ENCODE peak calls at places on chromosomes 4 and X, in six cellular contexts. B is A549, K is suprapubic skin, O is stomach, W is ovary, E is GM12878. S is an unnamed sample.

GRCh38 chr4:13892739-13893105 is 265.2 kb upstream of the BOD1L1 start:
- DNase-seq in B (peak), K (no peak), O (no peak), W (no peak), E (no peak), S (no peak)

GRCh38 chrX:38638952-38639529 is 77.7 kb downstream of the TSPAN7 start:
- DNase-seq in B (no peak), K (no peak), O (no peak), W (no peak), E (no peak), S (no peak)

GRCh38 chrX:122565952-122566351 is 618.1 kb upstream of the GRIA3 start:
- DNase-seq in B (peak), K (no peak), O (no peak), W (no peak), E (no peak), S (no peak)

GRCh38 chr4:71559957-71560541 is 221.2 kb downstream of the SLC4A4 start:
- DNase-seq in B (peak), K (no peak), O (no peak), W (no peak), E (no peak), S (no peak)

GRCh38 chr4:8763966-8764901 is 107.4 kb downstream of the HMX1 start:
- DNase-seq in B (no peak), K (peak), O (no peak), W (peak), E (no peak), S (no peak)

GRCh38 chrX:21978346-21978745 is 37.8 kb downstream of the SMS start:
- DNase-seq in B (no peak), K (no peak), O (no peak), W (no peak), E (no peak), S (no peak)

GRCh38 chrX:3548743-3549441 is 164.6 kb downstream of the PRKX start:
- DNase-seq in B (peak), K (no peak), O (no peak), W (no peak), E (no peak), S (no peak)

GRCh38 chr4:7804759-7805385 is 134.8 kb downstream of the AFAP1 start:
- DNase-seq in B (no peak), K (peak), O (no peak), W (no peak), E (no peak), S (no peak)

GRCh38 chr4:68299492-68300457 is 50.1 kb downstream of the YTHDC1 start:
- DNase-seq in B (no peak), K (no peak), O (no peak), W (no peak), E (no peak), S (no peak)

GRCh38 chr4:187687701-187688100 is 307.9 kb upstream of the ZFP42 start:
- DNase-seq in B (no peak), K (no peak), O (no peak), W (no peak), E (no peak), S (no peak)

GRCh38 chr4:115234405-115235093 is 121.1 kb upstream of the NDST4 start:
- DNase-seq in B (peak), K (no peak), O (no peak), W (no peak), E (peak), S (no peak)

GRCh38 chr4:78397292-78397630 is 154.3 kb upstream of the ANXA3 start:
- DNase-seq in B (no peak), K (no peak), O (no peak), W (no peak), E (no peak), S (no peak)

GRCh38 chrX:40671126-40671525 is 23.8 kb upstream of the CXorf38 start:
- DNase-seq in B (no peak), K (no peak), O (no peak), W (no peak), E (no peak), S (no peak)

DNA sequence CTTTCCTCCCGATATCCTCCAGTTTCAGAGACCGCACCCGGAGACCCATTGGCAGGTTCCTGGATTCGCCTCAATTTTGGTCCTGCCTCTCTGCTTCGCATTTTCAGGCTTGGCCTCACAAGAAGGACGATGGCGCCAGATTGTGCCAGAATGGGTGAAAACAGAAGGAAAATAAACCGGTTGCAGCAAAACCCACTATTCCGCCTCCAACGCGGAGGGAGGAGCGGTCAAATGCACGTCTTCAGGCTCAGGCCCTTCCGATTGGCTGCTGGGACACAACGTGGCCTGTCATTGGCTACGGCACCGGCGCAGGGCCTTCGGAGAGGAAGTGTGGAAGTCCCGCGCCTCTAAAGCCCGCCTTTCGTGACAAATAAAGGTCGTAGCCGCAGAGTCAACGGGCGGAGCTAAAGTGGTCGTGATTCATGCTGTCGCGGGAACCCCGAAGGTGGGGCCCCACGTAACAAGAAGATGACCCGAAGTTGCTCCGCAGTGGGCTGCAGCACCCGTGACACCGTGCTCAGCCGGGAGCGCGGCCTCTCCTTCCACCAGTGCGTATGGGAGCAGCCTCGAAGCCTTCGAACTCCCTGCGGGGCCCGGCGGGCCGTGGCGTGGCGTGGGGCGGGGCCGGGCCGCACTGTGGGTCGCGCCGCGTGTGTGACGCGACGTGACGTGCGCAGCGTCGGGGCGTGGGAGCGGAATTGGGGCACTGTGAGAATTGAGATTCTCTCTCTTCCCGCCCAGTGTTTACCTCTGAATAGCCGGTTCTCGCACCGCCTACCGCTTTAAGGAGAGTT is at the start of gene THAP9:
- DNase-seq in B (peak), K (peak), O (peak), W (peak), E (peak), S (peak)
- TF ChIP-seq EP300 in B (no peak), K (no peak), O (no peak), W (peak), E (no peak), S (no peak)

GRCh38 chr4:41301137-41301536 is 44.4 kb downstream of the UCHL1 start:
- DNase-seq in B (no peak), K (no peak), O (no peak), W (no peak), E (no peak), S (no peak)
- TF ChIP-seq EP300 in B (no peak), K (no peak), O (no peak), W (no peak), E (no peak), S (no peak)

GRCh38 chr4:154634058-154634457 is 21.6 kb upstream of the FGG start:
- DNase-seq in B (no peak), K (no peak), O (no peak), W (no peak), E (no peak), S (no peak)

GRCh38 chr4:154626793-154627484 is 14.5 kb upstream of the FGG start:
- DNase-seq in B (peak), K (peak), O (peak), W (peak), E (no peak), S (peak)

DNA sequence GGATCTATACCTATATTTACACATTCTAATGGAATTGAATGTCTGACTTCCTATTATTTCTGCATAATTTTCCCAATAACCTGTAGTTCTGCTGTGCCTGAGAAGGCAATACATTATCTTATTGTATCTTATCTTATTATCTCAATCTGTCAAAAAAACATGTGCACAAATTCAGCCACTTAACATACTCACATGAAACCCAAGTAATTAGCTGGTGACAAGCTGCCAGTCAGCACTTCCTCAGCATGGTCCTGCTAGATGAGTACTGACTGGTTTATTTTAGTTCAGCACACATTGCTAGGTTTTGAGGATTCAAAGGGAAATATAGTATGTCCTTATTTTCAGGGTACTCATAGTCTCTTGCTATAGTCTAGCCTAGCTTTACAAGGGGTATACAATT is 17.9 kb upstream of the FGG start:
- DNase-seq in B (no peak), K (no peak), O (no peak), W (no peak), E (no peak), S (no peak)
- TF ChIP-seq EP300 in B (no peak), K (no peak), O (no peak), W (no peak), E (no peak), S (no peak)

GRCh38 chrX:118726887-118727685 is at the start of gene IL13RA1:
- DNase-seq in B (peak), K (peak), O (peak), W (peak), E (no peak), S (peak)
- TF ChIP-seq EP300 in B (no peak), K (no peak), O (no peak), W (no peak), E (no peak), S (peak)

DNA sequence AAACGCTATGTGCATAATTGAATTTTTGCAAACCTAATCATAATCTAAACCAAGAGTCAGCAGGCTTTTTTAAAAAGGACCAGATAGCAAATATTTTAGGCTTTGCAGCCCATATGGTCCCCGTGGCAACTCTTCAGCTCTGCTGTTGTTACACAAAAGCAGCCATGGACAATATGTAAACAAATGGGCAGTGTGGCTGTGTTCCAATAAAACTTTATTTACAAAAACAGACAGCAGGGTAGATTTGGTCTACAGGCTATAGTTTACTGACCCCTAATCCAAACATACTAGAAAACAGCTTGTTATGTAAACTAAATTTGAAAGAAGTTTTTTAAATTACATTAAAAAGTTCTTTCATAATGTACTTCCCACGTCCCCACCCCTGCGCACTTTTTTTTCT is 53.1 kb downstream of the FUNDC1 start:
- DNase-seq in B (no peak), K (no peak), O (no peak), W (no peak), E (no peak), S (no peak)
- TF ChIP-seq EP300 in B (no peak), K (no peak), O (no peak), W (no peak), E (no peak), S (no peak)

GRCh38 chr4:41600243-41600642 is 62.3 kb downstream of the LIMCH1 start:
- DNase-seq in B (no peak), K (no peak), O (no peak), W (no peak), E (no peak), S (no peak)
- TF ChIP-seq EP300 in B (no peak), K (no peak), O (no peak), W (no peak), E (no peak), S (no peak)

GRCh38 chr4:25656031-25656430 is 380 bp downstream of the SLC34A2 start:
- DNase-seq in B (no peak), K (no peak), O (no peak), W (no peak), E (no peak), S (no peak)

GRCh38 chr4:25658777-25659176 is 3.1 kb downstream of the SLC34A2 start:
- DNase-seq in B (no peak), K (no peak), O (no peak), W (no peak), E (no peak), S (no peak)

GRCh38 chr4:25662306-25662705 is 6.7 kb downstream of the SLC34A2 start:
- DNase-seq in B (no peak), K (no peak), O (no peak), W (no peak), E (no peak), S (no peak)

GRCh38 chr4:25654971-25655963 is at the start of gene SLC34A2:
- DNase-seq in B (no peak), K (no peak), O (peak), W (no peak), E (no peak), S (peak)

GRCh38 chr4:25658357-25658771 is 2.7 kb downstream of the SLC34A2 start:
- DNase-seq in B (no peak), K (no peak), O (no peak), W (no peak), E (no peak), S (no peak)
- TF ChIP-seq EP300 in B (no peak), K (no peak), O (no peak), W (no peak), E (no peak), S (no peak)

GRCh38 chr4:119068529-119068962 is 67.1 kb upstream of the MYOZ2 start:
- DNase-seq in B (no peak), K (no peak), O (no peak), W (no peak), E (no peak), S (no peak)
- TF ChIP-seq EP300 in B (no peak), K (no peak), O (no peak), W (no peak), E (no peak), S (no peak)

S was measured in transverse colon.